ENCODE peak calls at places on chromosome 22, in eight cellular contexts. One of them, this sample, is unnamed. For H3K4me1, the result is how much of the 10 kb centered on the place peaks cover.

GRCh38 chr22:17575681-17576080 is 12.4 kb downstream of the SLC25A18 start:
- DNase-seq in SJSA1: no peak
- DNase-seq in CD8-positive, alpha-beta memory T cell: no peak
- DNase-seq in HCT116: no peak
- DNase-seq in CD4-positive, CD25-positive, alpha-beta regulatory T cell: no peak
- DNase-seq in uterus: no peak
- DNase-seq in psoas muscle: no peak
- DNase-seq in adrenal gland: no peak
- DNase-seq in this sample: no peak

GRCh38 chr22:25777870-25778269 is 35.9 kb downstream of the MYO18B start:
- DNase-seq in SJSA1: no peak
- DNase-seq in CD8-positive, alpha-beta memory T cell: no peak
- DNase-seq in HCT116: peak
- DNase-seq in CD4-positive, CD25-positive, alpha-beta regulatory T cell: no peak
- DNase-seq in uterus: no peak
- DNase-seq in psoas muscle: peak
- DNase-seq in adrenal gland: no peak
- DNase-seq in this sample: no peak

GRCh38 chr22:29871684-29872083 is 11.3 kb upstream of the MTMR3 start:
- DNase-seq in SJSA1: peak
- DNase-seq in CD8-positive, alpha-beta memory T cell: no peak
- DNase-seq in HCT116: no peak
- DNase-seq in CD4-positive, CD25-positive, alpha-beta regulatory T cell: no peak
- DNase-seq in uterus: peak
- DNase-seq in psoas muscle: peak
- DNase-seq in adrenal gland: peak
- DNase-seq in this sample: no peak

GRCh38 chr22:37420656-37421467 is 6.4 kb downstream of the ELFN2 start:
- DNase-seq in SJSA1: no peak
- DNase-seq in CD8-positive, alpha-beta memory T cell: no peak
- DNase-seq in HCT116: no peak
- DNase-seq in CD4-positive, CD25-positive, alpha-beta regulatory T cell: no peak
- DNase-seq in uterus: no peak
- DNase-seq in psoas muscle: no peak
- DNase-seq in adrenal gland: no peak
- DNase-seq in this sample: peak

GRCh38 chr22:31933406-31933805 is 10.9 kb upstream of the YWHAH start:
- DNase-seq in SJSA1: no peak
- DNase-seq in CD8-positive, alpha-beta memory T cell: no peak
- DNase-seq in HCT116: no peak
- DNase-seq in CD4-positive, CD25-positive, alpha-beta regulatory T cell: no peak
- DNase-seq in uterus: no peak
- DNase-seq in psoas muscle: peak
- DNase-seq in adrenal gland: no peak
- DNase-seq in this sample: no peak

GRCh38 chr22:26553056-26553752 is 36.7 kb downstream of the TPST2 start:
- DNase-seq in SJSA1: peak
- DNase-seq in CD8-positive, alpha-beta memory T cell: no peak
- DNase-seq in HCT116: no peak
- DNase-seq in CD4-positive, CD25-positive, alpha-beta regulatory T cell: no peak
- DNase-seq in uterus: no peak
- DNase-seq in psoas muscle: no peak
- DNase-seq in adrenal gland: no peak
- DNase-seq in this sample: no peak

GRCh38 chr22:50261615-50262459 is at the start of gene MAPK12:
- DNase-seq in SJSA1: no peak
- DNase-seq in CD8-positive, alpha-beta memory T cell: no peak
- DNase-seq in HCT116: no peak
- DNase-seq in CD4-positive, CD25-positive, alpha-beta regulatory T cell: no peak
- DNase-seq in uterus: no peak
- DNase-seq in psoas muscle: peak
- DNase-seq in adrenal gland: no peak
- DNase-seq in this sample: peak

GRCh38 chr22:37519268-37520195 is at the start of gene CARD10:
- DNase-seq in SJSA1: no peak
- DNase-seq in CD8-positive, alpha-beta memory T cell: no peak
- DNase-seq in HCT116: no peak
- DNase-seq in CD4-positive, CD25-positive, alpha-beta regulatory T cell: no peak
- DNase-seq in uterus: no peak
- DNase-seq in psoas muscle: no peak
- DNase-seq in adrenal gland: no peak
- DNase-seq in this sample: peak

GRCh38 chr22:33438273-33438672 is 380.1 kb upstream of the SYN3 start:
- DNase-seq in SJSA1: peak
- DNase-seq in CD8-positive, alpha-beta memory T cell: no peak
- DNase-seq in HCT116: no peak
- DNase-seq in CD4-positive, CD25-positive, alpha-beta regulatory T cell: no peak
- DNase-seq in uterus: peak
- DNase-seq in psoas muscle: no peak
- DNase-seq in adrenal gland: no peak
- DNase-seq in this sample: no peak

GRCh38 chr22:24219750-24220149 is 25.1 kb downstream of the GGT5 start:
- DNase-seq in SJSA1: no peak
- DNase-seq in CD8-positive, alpha-beta memory T cell: no peak
- DNase-seq in HCT116: no peak
- DNase-seq in CD4-positive, CD25-positive, alpha-beta regulatory T cell: no peak
- DNase-seq in uterus: no peak
- DNase-seq in psoas muscle: no peak
- DNase-seq in adrenal gland: no peak
- DNase-seq in this sample: no peak

GRCh38 chr22:25420925-25421904 is 143.3 kb upstream of the GRK3 start:
- DNase-seq in SJSA1: no peak
- DNase-seq in CD8-positive, alpha-beta memory T cell: no peak
- DNase-seq in HCT116: no peak
- DNase-seq in CD4-positive, CD25-positive, alpha-beta regulatory T cell: no peak
- DNase-seq in uterus: no peak
- DNase-seq in psoas muscle: no peak
- DNase-seq in adrenal gland: no peak
- DNase-seq in this sample: no peak

DNA sequence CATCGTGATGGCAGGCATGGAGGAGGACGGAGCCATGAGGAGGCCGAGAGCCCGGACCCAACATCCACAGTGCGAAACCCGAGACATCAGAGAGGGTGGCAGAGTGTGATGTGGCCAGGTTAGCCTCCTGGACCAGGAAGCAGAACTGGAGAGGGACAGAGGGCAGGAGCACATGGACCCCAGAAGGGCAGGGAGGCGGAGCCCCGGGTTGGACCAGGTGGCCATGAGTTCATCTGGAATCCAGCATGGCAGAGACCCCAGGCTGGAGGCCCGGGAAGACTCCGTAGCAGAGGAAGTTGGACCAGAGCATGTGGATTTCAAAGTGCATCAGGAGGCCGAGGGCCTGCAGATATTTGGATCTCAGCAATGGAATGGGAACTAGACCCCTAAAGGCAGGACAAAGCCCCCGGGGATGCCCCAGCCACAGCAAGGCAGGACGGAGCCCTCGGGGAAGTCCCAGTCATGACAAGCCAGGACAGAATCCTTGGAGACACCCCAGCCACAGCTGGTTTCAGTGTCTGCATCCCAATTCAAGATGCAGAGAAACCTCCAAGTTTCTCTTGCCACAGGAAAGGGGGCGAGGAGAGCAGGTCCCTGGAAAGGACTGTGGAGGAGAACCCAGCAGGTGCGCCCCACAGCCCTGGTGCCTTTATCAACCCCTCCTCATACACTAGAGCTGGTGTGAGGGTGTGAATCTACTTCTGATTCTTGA is 1393.4 kb downstream of the BRD1 start:
- DNase-seq in SJSA1: no peak
- DNase-seq in CD8-positive, alpha-beta memory T cell: no peak
- DNase-seq in HCT116: no peak
- DNase-seq in CD4-positive, CD25-positive, alpha-beta regulatory T cell: no peak
- DNase-seq in uterus: no peak
- DNase-seq in psoas muscle: no peak
- DNase-seq in adrenal gland: no peak
- DNase-seq in this sample: no peak
- H3K27ac ChIP-seq in SJSA1: no peak
- H3K27ac ChIP-seq in CD8-positive, alpha-beta memory T cell: no peak
- H3K27ac ChIP-seq in HCT116: no peak
- H3K27ac ChIP-seq in CD4-positive, CD25-positive, alpha-beta regulatory T cell: no peak
- H3K27ac ChIP-seq in uterus: no peak
- H3K27ac ChIP-seq in psoas muscle: no peak
- H3K27ac ChIP-seq in adrenal gland: no peak
- H3K27ac ChIP-seq in this sample: no peak

GRCh38 chr22:43826142-43827093 is 14.3 kb upstream of the EFCAB6 start:
- DNase-seq in SJSA1: no peak
- DNase-seq in CD8-positive, alpha-beta memory T cell: no peak
- DNase-seq in HCT116: no peak
- DNase-seq in CD4-positive, CD25-positive, alpha-beta regulatory T cell: no peak
- DNase-seq in uterus: no peak
- DNase-seq in psoas muscle: peak
- DNase-seq in adrenal gland: no peak
- DNase-seq in this sample: peak
- H3K4me3 ChIP-seq in SJSA1: no peak
- H3K4me3 ChIP-seq in CD8-positive, alpha-beta memory T cell: no peak
- H3K4me3 ChIP-seq in HCT116: no peak
- H3K4me3 ChIP-seq in CD4-positive, CD25-positive, alpha-beta regulatory T cell: no peak
- H3K4me3 ChIP-seq in uterus: no peak
- H3K4me3 ChIP-seq in psoas muscle: no peak
- H3K4me3 ChIP-seq in adrenal gland: no peak
- H3K4me3 ChIP-seq in this sample: no peak

GRCh38 chr22:42324566-42324965 is 54.1 kb upstream of the TCF20 start:
- DNase-seq in SJSA1: no peak
- DNase-seq in CD8-positive, alpha-beta memory T cell: no peak
- DNase-seq in HCT116: no peak
- DNase-seq in CD4-positive, CD25-positive, alpha-beta regulatory T cell: no peak
- DNase-seq in uterus: no peak
- DNase-seq in psoas muscle: no peak
- DNase-seq in adrenal gland: no peak
- DNase-seq in this sample: no peak
- H3K4me1 ChIP-seq in SJSA1: under half
- H3K4me1 ChIP-seq in CD8-positive, alpha-beta memory T cell: under half
- H3K4me1 ChIP-seq in HCT116: under half
- H3K4me1 ChIP-seq in CD4-positive, CD25-positive, alpha-beta regulatory T cell: under half
- H3K4me1 ChIP-seq in uterus: under half
- H3K4me1 ChIP-seq in psoas muscle: under half
- H3K4me1 ChIP-seq in adrenal gland: under half
- H3K4me1 ChIP-seq in this sample: under half

DNA sequence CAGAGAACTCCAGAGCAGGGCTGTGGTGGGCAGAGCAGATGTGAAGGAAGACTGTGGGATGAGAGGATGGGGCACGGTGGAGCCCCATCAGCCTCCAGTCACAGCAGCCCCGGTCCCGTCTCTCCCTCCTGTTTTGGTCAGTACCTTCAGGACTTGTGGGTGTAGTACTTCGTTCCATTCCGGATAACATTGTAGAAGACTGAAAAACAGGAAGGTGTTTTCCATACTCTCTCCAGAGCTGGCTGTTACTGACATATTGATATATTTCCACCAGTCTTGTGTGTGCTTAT is 15.4 kb downstream of the MED15 start:
- DNase-seq in SJSA1: no peak
- DNase-seq in CD8-positive, alpha-beta memory T cell: no peak
- DNase-seq in HCT116: no peak
- DNase-seq in CD4-positive, CD25-positive, alpha-beta regulatory T cell: no peak
- DNase-seq in uterus: no peak
- DNase-seq in psoas muscle: no peak
- DNase-seq in adrenal gland: no peak
- DNase-seq in this sample: no peak
- H3K27ac ChIP-seq in SJSA1: no peak
- H3K27ac ChIP-seq in CD8-positive, alpha-beta memory T cell: peak
- H3K27ac ChIP-seq in HCT116: no peak
- H3K27ac ChIP-seq in CD4-positive, CD25-positive, alpha-beta regulatory T cell: peak
- H3K27ac ChIP-seq in uterus: no peak
- H3K27ac ChIP-seq in psoas muscle: peak
- H3K27ac ChIP-seq in adrenal gland: no peak
- H3K27ac ChIP-seq in this sample: no peak

GRCh38 chr22:22479999-22480532 is 28.5 kb downstream of the ZNF280B start:
- DNase-seq in SJSA1: no peak
- DNase-seq in CD8-positive, alpha-beta memory T cell: no peak
- DNase-seq in HCT116: no peak
- DNase-seq in CD4-positive, CD25-positive, alpha-beta regulatory T cell: no peak
- DNase-seq in uterus: no peak
- DNase-seq in psoas muscle: no peak
- DNase-seq in adrenal gland: no peak
- DNase-seq in this sample: no peak
- H3K4me3 ChIP-seq in SJSA1: no peak
- H3K4me3 ChIP-seq in CD8-positive, alpha-beta memory T cell: no peak
- H3K4me3 ChIP-seq in HCT116: no peak
- H3K4me3 ChIP-seq in CD4-positive, CD25-positive, alpha-beta regulatory T cell: no peak
- H3K4me3 ChIP-seq in uterus: no peak
- H3K4me3 ChIP-seq in psoas muscle: no peak
- H3K4me3 ChIP-seq in adrenal gland: no peak
- H3K4me3 ChIP-seq in this sample: no peak

GRCh38 chr22:39247379-39247778 is 2.6 kb upstream of the PDGFB start:
- DNase-seq in SJSA1: no peak
- DNase-seq in CD8-positive, alpha-beta memory T cell: no peak
- DNase-seq in HCT116: no peak
- DNase-seq in CD4-positive, CD25-positive, alpha-beta regulatory T cell: no peak
- DNase-seq in uterus: no peak
- DNase-seq in psoas muscle: no peak
- DNase-seq in adrenal gland: no peak
- DNase-seq in this sample: no peak
- H3K4me1 ChIP-seq in SJSA1: under half
- H3K4me1 ChIP-seq in CD8-positive, alpha-beta memory T cell: under half
- H3K4me1 ChIP-seq in HCT116: under half
- H3K4me1 ChIP-seq in CD4-positive, CD25-positive, alpha-beta regulatory T cell: under half
- H3K4me1 ChIP-seq in uterus: under half
- H3K4me1 ChIP-seq in psoas muscle: under half
- H3K4me1 ChIP-seq in adrenal gland: under half
- H3K4me1 ChIP-seq in this sample: under half

GRCh38 chr22:27612075-27612474 is 189.5 kb downstream of the MN1 start:
- DNase-seq in SJSA1: no peak
- DNase-seq in CD8-positive, alpha-beta memory T cell: no peak
- DNase-seq in HCT116: no peak
- DNase-seq in CD4-positive, CD25-positive, alpha-beta regulatory T cell: no peak
- DNase-seq in uterus: no peak
- DNase-seq in psoas muscle: no peak
- DNase-seq in adrenal gland: no peak
- DNase-seq in this sample: no peak
- H3K27ac ChIP-seq in SJSA1: no peak
- H3K27ac ChIP-seq in CD8-positive, alpha-beta memory T cell: no peak
- H3K27ac ChIP-seq in HCT116: no peak
- H3K27ac ChIP-seq in CD4-positive, CD25-positive, alpha-beta regulatory T cell: no peak
- H3K27ac ChIP-seq in uterus: no peak
- H3K27ac ChIP-seq in psoas muscle: no peak
- H3K27ac ChIP-seq in adrenal gland: no peak
- H3K27ac ChIP-seq in this sample: no peak